ENCODE peak calls at places on chromosome 21, in six cellular contexts. E, C, P, K, V and Y are unnamed samples.

GRCh38 chr21:26032263-26032662 is 138.3 kb downstream of the APP start:
- DNase-seq in C (no peak), E (no peak), P (no peak), K (no peak), V (no peak), Y (no peak)

GRCh38 chr21:42375141-42375905 is 9.0 kb upstream of the TFF1 start:
- DNase-seq in P (no peak), V (no peak), E (peak; percentile 85), K (peak; percentile 62), C (no peak), Y (no peak)

GRCh38 chr21:33075128-33075527 is 5.2 kb downstream of the OLIG1 start:
- DNase-seq in C (no peak), K (no peak), V (no peak), P (no peak), E (no peak), Y (no peak)

GRCh38 chr21:32203877-32204480 is 74.9 kb downstream of the MIS18A start:
- DNase-seq in V (no peak), K (no peak), P (peak; percentile 9), C (no peak), E (no peak), Y (no peak)

GRCh38 chr21:41865002-41865777 is 14.0 kb downstream of the PRDM15 start:
- DNase-seq in E (no peak), C (no peak), K (no peak), P (no peak), V (no peak), Y (no peak)

GRCh38 chr21:28832013-28832714 is 160.5 kb downstream of the LTN1 start:
- DNase-seq in K (no peak), E (no peak), P (no peak), C (no peak), V (no peak), Y (no peak)

GRCh38 chr21:39676054-39676771 is 63.5 kb downstream of the B3GALT5 start:
- DNase-seq in C (no peak), P (peak; percentile 89), E (no peak), K (no peak), V (no peak), Y (no peak)

GRCh38 chr21:31798842-31799691 is 67.1 kb upstream of the SCAF4 start:
- DNase-seq in K (no peak), V (no peak), P (peak; percentile 10), E (no peak), C (no peak), Y (no peak)

GRCh38 chr21:33266050-33266783 is at the start of gene IL10RB:
- DNase-seq in P (peak; percentile 76), V (peak; percentile 66), C (peak; percentile 26), E (peak; percentile 87), K (peak; percentile 91), Y (peak; percentile 17)

GRCh38 chr21:28899220-28899619 is 93.5 kb downstream of the LTN1 start:
- DNase-seq in E (no peak), V (no peak), K (no peak), C (no peak), P (no peak), Y (no peak)

GRCh38 chr21:18155508-18156193 is 89.0 kb upstream of the CHODL start:
- DNase-seq in V (no peak), E (no peak), P (no peak), K (no peak), C (no peak), Y (no peak)

GRCh38 chr21:27647401-27647800 is 680.5 kb upstream of the ADAMTS5 start:
- DNase-seq in V (no peak), E (no peak), P (no peak), C (no peak), K (no peak), Y (no peak)
- H3K27ac ChIP-seq in V (no peak overlapping the region), E (no peak overlapping the region), P (no peak overlapping the region), C (no peak overlapping the region), K (no peak overlapping the region), Y (no peak overlapping the region)

DNA sequence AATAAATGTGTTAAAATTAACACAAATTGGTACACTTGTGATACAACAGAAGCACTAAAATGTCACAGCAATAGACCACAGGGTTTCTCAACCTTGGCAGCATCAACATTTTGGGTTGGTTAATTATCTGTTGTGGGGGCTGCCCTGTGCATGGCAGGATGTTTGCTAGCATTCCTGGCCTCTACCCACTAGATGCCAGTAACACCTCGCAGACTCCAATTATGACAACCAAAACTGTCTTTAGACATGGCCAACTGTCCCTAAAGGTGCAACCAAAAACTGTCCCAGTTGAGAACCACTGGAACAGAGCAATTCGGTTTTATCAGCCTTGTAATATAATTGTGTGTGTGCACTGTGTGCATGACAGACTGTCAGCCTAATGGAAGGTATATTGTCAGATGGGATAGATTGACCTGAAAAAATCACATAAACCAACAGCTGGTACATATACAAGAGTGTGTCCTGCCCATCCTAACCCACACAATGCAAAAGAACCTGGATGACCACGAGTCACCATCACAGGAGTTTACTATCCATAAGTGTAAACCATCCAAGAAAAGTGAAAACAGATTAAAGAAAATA is 13.5 kb upstream of the ERG start:
- DNase-seq in E (no peak), P (no peak), C (no peak), V (no peak), K (no peak), Y (no peak)
- TF ChIP-seq CTCF in E (no peak), P (no peak), C (no peak), V (no peak), K (no peak), Y (no peak)

DNA sequence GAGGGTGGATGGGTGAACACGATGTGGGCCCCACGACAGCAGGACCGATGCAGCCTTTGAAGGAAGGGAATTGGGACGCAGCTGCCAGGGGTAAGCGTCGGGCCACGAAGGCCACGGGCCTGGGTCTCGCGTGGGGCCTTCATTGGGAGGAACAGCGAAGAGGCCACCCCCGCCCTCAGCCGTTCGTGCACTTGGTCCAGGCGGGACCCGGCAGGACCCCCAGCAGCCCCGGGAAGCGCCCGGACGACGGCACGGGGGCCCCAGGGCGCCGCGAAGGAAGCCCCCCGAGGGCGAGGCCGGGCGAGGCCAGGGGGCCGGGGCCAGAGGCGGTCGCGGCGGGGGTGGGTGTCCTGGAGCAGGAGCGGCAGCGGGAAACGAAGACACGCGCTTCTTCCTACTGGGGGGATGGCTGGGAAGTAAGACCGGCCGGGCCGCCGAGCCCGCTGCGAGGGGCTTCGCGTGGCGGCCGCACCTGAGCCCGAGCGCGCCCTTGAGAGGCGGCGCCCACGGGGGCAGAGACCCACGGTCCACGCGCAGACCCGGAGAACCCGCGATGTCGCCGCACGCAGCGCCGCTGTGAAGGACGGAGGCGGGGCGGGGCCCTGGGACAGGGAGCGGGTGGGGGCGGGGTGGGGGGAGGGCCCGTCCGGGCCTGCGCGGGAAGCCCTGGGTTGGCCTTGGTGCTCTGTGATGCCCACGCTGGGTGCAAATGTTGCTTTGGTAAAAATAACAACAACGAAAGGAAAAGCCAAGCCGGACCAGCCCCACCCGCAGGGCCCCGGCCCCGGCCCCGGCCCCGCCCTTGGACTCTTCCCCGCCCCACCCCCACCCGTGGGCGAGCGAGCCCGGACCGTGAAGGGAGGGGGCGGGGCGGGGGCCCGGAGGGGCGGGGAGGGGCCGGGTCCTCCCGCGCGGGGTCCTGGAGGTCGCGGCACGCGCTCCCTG is 56.0 kb upstream of the ADARB1 start:
- DNase-seq in E (no peak), V (no peak), C (no peak), P (no peak), K (peak; percentile 76), Y (peak; percentile 20)
- H3K4me3 ChIP-seq in E (peak overlapping the region; percentile 11), V (no peak overlapping the region), C (peak overlapping the region; percentile 72), P (no peak overlapping the region), K (no peak overlapping the region), Y (peak overlapping the region; percentile 29)

DNA sequence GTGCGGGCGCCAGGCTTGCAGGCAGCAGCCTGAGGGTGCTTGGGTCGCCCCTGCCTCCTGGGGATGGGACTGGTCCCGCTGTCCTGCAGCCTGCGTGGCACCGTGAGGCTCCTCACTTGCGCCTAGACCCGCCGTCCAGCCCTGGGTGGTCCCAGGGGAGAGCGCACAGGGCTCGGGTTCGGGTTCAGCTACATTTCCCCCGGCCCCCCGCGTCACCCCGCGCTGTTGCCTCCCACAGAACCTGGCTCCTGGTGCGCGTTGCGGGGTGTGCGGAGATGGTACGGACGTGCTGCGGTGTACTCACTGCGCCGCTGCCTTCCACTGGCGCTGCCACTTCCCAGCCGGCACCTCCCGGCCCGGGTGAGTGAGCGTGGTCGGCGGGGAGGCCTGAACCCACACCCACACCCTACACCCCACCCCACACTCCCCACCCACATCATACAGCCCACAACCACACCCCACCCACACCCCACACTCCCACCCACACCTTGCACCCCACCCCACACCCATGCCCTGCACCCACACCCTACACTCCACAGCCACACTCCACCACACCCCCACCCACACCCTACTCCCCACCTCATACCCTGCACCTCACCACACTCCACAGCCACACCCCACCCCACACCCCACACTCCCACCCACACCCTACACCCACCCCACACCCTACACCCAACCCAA is 6.2 kb upstream of the PFKL start:
- DNase-seq in K (peak; percentile 78), V (no peak), P (no peak), C (no peak), E (no peak), Y (no peak)
- H3K27ac ChIP-seq in K (no peak overlapping the region), V (no peak overlapping the region), P (no peak overlapping the region), C (no peak overlapping the region), E (no peak overlapping the region), Y (no peak overlapping the region)

GRCh38 chr21:35461700-35462099 is 412.6 kb upstream of the RUNX1 start:
- DNase-seq in K (no peak), E (no peak), V (no peak), C (no peak), P (no peak), Y (no peak)
- TF ChIP-seq CTCF in K (no peak), E (no peak), V (no peak), C (no peak), P (no peak), Y (no peak)

DNA sequence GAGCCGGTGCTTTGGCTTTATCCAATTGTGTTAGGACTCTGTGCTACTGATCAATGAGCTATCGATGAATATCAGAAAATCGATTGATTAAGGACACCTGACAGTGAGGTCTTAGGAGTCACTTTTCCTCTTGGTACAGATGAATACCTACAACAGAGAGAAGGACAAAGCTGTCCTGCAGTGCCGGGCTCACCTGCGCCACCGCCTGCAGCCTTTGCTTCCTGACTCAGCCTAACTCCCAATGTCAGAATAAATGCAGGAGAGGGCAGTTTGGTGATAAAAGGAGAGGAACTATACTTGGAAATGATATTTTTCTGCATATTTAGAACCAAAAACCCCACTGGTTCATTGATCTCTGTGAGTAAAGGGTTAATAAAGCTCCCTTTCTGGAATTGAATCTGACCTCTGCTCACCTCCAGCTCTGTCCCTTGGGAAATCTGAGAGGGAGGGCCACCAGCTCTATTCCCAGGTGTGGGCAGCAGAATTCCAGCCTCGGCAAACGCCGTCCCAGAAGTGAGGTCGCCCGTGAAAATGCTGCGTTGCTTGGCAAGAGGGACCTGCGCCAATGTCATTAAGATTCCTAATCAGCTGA is 39.3 kb downstream of the POFUT2 start:
- DNase-seq in K (no peak), P (no peak), E (no peak), V (no peak), C (no peak), Y (no peak)
- H3K4me3 ChIP-seq in K (no peak overlapping the region), P (no peak overlapping the region), E (no peak overlapping the region), V (no peak overlapping the region), C (peak overlapping the region; percentile 47), Y (peak overlapping the region; percentile 26)

GRCh38 chr21:44403106-44404020 is 49.9 kb downstream of the TRPM2 start:
- DNase-seq in K (no peak), E (no peak), P (peak; percentile 18), C (no peak), V (no peak), Y (no peak)
- H3K27ac ChIP-seq in K (no peak overlapping the region), E (no peak overlapping the region), P (no peak overlapping the region), C (no peak overlapping the region), V (no peak overlapping the region), Y (no peak overlapping the region)